ENCODE peak calls at places on chromosomes 7 and 10, in seven cellular contexts. One of them, this sample, is unnamed.

GRCh38 chr10:76311752-76312699 is 880.6 kb downstream of the LRMDA start:
- DNase-seq in GM23248: peak; percentile 45
- DNase-seq in hepatocyte: peak; percentile 56
- DNase-seq in PC-3: peak; percentile 90
- DNase-seq in endothelial cell of umbilical vein: peak; percentile 32
- DNase-seq in PC-9: peak; percentile 11
- DNase-seq in fibroblast of lung: peak; percentile 20
- DNase-seq in this sample: no peak

GRCh38 chr10:49174926-49175500 is 13.2 kb downstream of the TMEM273 start:
- DNase-seq in GM23248: no peak
- DNase-seq in hepatocyte: peak; percentile 34
- DNase-seq in PC-3: no peak
- DNase-seq in endothelial cell of umbilical vein: no peak
- DNase-seq in PC-9: peak; percentile 39
- DNase-seq in fibroblast of lung: no peak
- DNase-seq in this sample: peak; percentile 55

GRCh38 chr7:130894146-130895005 is 160.4 kb upstream of the KLF14 start:
- DNase-seq in GM23248: peak; percentile 84
- DNase-seq in hepatocyte: no peak
- DNase-seq in PC-3: peak; percentile 80
- DNase-seq in endothelial cell of umbilical vein: peak; percentile 54
- DNase-seq in PC-9: peak; percentile 99
- DNase-seq in fibroblast of lung: peak; percentile 72
- DNase-seq in this sample: no peak

GRCh38 chr7:154383045-154383444 is 330.8 kb downstream of the DPP6 start:
- DNase-seq in GM23248: no peak
- DNase-seq in hepatocyte: peak; percentile 18
- DNase-seq in PC-3: no peak
- DNase-seq in endothelial cell of umbilical vein: no peak
- DNase-seq in PC-9: no peak
- DNase-seq in fibroblast of lung: no peak
- DNase-seq in this sample: no peak

GRCh38 chr7:108637049-108637621 is 67.5 kb downstream of the DNAJB9 start:
- DNase-seq in GM23248: no peak
- DNase-seq in hepatocyte: peak; percentile 39
- DNase-seq in PC-3: no peak
- DNase-seq in endothelial cell of umbilical vein: no peak
- DNase-seq in PC-9: no peak
- DNase-seq in fibroblast of lung: no peak
- DNase-seq in this sample: no peak

GRCh38 chr10:122310311-122311050 is 39.4 kb downstream of the BTBD16 start:
- DNase-seq in GM23248: no peak
- DNase-seq in hepatocyte: peak; percentile 88
- DNase-seq in PC-3: peak; percentile 33
- DNase-seq in endothelial cell of umbilical vein: peak; percentile 98
- DNase-seq in PC-9: no peak
- DNase-seq in fibroblast of lung: no peak
- DNase-seq in this sample: no peak

GRCh38 chr7:42475082-42475481 is 238.1 kb upstream of the GLI3 start:
- DNase-seq in GM23248: no peak
- DNase-seq in hepatocyte: no peak
- DNase-seq in PC-3: no peak
- DNase-seq in endothelial cell of umbilical vein: no peak
- DNase-seq in PC-9: no peak
- DNase-seq in fibroblast of lung: no peak
- DNase-seq in this sample: no peak

GRCh38 chr7:155581954-155582353 is 35.6 kb upstream of the CNPY1 start:
- DNase-seq in GM23248: no peak
- DNase-seq in hepatocyte: no peak
- DNase-seq in PC-3: no peak
- DNase-seq in endothelial cell of umbilical vein: no peak
- DNase-seq in PC-9: no peak
- DNase-seq in fibroblast of lung: no peak
- DNase-seq in this sample: peak; percentile 69

GRCh38 chr7:39688611-39689485 is 65.5 kb downstream of the RALA start:
- DNase-seq in GM23248: peak; percentile 63
- DNase-seq in hepatocyte: no peak
- DNase-seq in PC-3: peak; percentile 49
- DNase-seq in endothelial cell of umbilical vein: peak; percentile 63
- DNase-seq in PC-9: peak; percentile 5
- DNase-seq in fibroblast of lung: no peak
- DNase-seq in this sample: no peak

GRCh38 chr10:21097926-21098355 is 200.8 kb upstream of the NEBL start:
- DNase-seq in GM23248: no peak
- DNase-seq in hepatocyte: no peak
- DNase-seq in PC-3: no peak
- DNase-seq in endothelial cell of umbilical vein: no peak
- DNase-seq in PC-9: no peak
- DNase-seq in fibroblast of lung: no peak
- DNase-seq in this sample: no peak

GRCh38 chr10:125117941-125118630 is 42.3 kb downstream of the CTBP2 start:
- DNase-seq in GM23248: peak; percentile 14
- DNase-seq in hepatocyte: no peak
- DNase-seq in PC-3: no peak
- DNase-seq in endothelial cell of umbilical vein: peak; percentile 57
- DNase-seq in PC-9: no peak
- DNase-seq in fibroblast of lung: peak; percentile 65
- DNase-seq in this sample: no peak

GRCh38 chr10:78960316-78960800 is 108.4 kb upstream of the ZMIZ1 start:
- DNase-seq in GM23248: peak; percentile 94
- DNase-seq in hepatocyte: peak; percentile 58
- DNase-seq in PC-3: peak; percentile 99
- DNase-seq in endothelial cell of umbilical vein: peak; percentile 73
- DNase-seq in PC-9: no peak
- DNase-seq in fibroblast of lung: peak; percentile 86
- DNase-seq in this sample: peak; percentile 97

GRCh38 chr7:68295386-68295785 is 1298.8 kb downstream of the TYW1 start:
- DNase-seq in GM23248: no peak
- DNase-seq in hepatocyte: no peak
- DNase-seq in PC-3: no peak
- DNase-seq in endothelial cell of umbilical vein: no peak
- DNase-seq in PC-9: no peak
- DNase-seq in fibroblast of lung: no peak
- DNase-seq in this sample: no peak

GRCh38 chr7:82020076-82020475 is 250.2 kb upstream of the HGF start:
- DNase-seq in GM23248: no peak
- DNase-seq in hepatocyte: no peak
- DNase-seq in PC-3: no peak
- DNase-seq in endothelial cell of umbilical vein: no peak
- DNase-seq in PC-9: no peak
- DNase-seq in fibroblast of lung: no peak
- DNase-seq in this sample: no peak

GRCh38 chr7:29319719-29320521 is 125.3 kb downstream of the CHN2 start:
- DNase-seq in GM23248: peak; percentile 53
- DNase-seq in hepatocyte: no peak
- DNase-seq in PC-3: no peak
- DNase-seq in endothelial cell of umbilical vein: no peak
- DNase-seq in PC-9: no peak
- DNase-seq in fibroblast of lung: no peak
- DNase-seq in this sample: no peak

GRCh38 chr10:78731675-78732074 is 337.1 kb upstream of the ZMIZ1 start:
- DNase-seq in GM23248: no peak
- DNase-seq in hepatocyte: no peak
- DNase-seq in PC-3: no peak
- DNase-seq in endothelial cell of umbilical vein: no peak
- DNase-seq in PC-9: no peak
- DNase-seq in fibroblast of lung: no peak
- DNase-seq in this sample: no peak

GRCh38 chr7:143367972-143368371 is 5.5 kb upstream of the FAM131B start:
- DNase-seq in GM23248: peak; percentile 45
- DNase-seq in hepatocyte: no peak
- DNase-seq in PC-3: peak; percentile 94
- DNase-seq in endothelial cell of umbilical vein: no peak
- DNase-seq in PC-9: peak; percentile 94
- DNase-seq in fibroblast of lung: no peak
- DNase-seq in this sample: peak; percentile 74

GRCh38 chr10:117461766-117462423 is 80.7 kb upstream of the EMX2 start:
- DNase-seq in GM23248: peak; percentile 99
- DNase-seq in hepatocyte: peak; percentile 89
- DNase-seq in PC-3: peak; percentile 91
- DNase-seq in endothelial cell of umbilical vein: peak; percentile 95
- DNase-seq in PC-9: peak; percentile 31
- DNase-seq in fibroblast of lung: no peak
- DNase-seq in this sample: peak; percentile 97

GRCh38 chr7:114426824-114427223 is 12.2 kb downstream of the FOXP2 start:
- DNase-seq in GM23248: peak; percentile 54
- DNase-seq in hepatocyte: peak; percentile 34
- DNase-seq in PC-3: peak; percentile 37
- DNase-seq in endothelial cell of umbilical vein: peak; percentile 49
- DNase-seq in PC-9: no peak
- DNase-seq in fibroblast of lung: peak; percentile 58
- DNase-seq in this sample: no peak

GRCh38 chr7:107966701-107967100 is 36.3 kb downstream of the LAMB1 start:
- DNase-seq in GM23248: peak; percentile 92
- DNase-seq in hepatocyte: peak; percentile 73
- DNase-seq in PC-3: peak; percentile 89
- DNase-seq in endothelial cell of umbilical vein: no peak
- DNase-seq in PC-9: peak; percentile 68
- DNase-seq in fibroblast of lung: peak; percentile 58
- DNase-seq in this sample: peak; percentile 82

GRCh38 chr10:6530211-6530840 is 49.8 kb downstream of the PRKCQ start:
- DNase-seq in GM23248: no peak
- DNase-seq in hepatocyte: no peak
- DNase-seq in PC-3: no peak
- DNase-seq in endothelial cell of umbilical vein: no peak
- DNase-seq in PC-9: no peak
- DNase-seq in fibroblast of lung: no peak
- DNase-seq in this sample: no peak

DNA sequence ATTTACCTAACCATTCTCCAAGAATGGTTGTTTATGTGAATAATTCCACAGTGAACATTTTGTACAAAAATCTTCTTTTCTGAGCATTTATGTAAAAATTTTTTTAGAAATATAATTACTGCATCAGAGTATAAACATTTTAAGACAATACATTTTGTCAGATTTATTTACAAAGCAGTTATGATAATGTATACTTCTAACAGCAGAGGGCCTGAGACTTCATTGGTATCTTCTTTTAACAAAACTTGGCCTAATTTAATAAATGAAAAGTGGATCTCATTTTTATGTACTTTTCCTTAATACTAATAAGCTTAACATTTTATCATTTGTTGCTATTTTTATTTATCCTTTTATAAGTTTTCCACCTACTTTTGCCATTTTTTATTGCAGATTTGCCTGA is 69.4 kb downstream of the HECTD2 start:
- DNase-seq in GM23248: peak; percentile 29
- DNase-seq in hepatocyte: no peak
- DNase-seq in PC-3: no peak
- DNase-seq in endothelial cell of umbilical vein: no peak
- DNase-seq in PC-9: no peak
- DNase-seq in fibroblast of lung: peak; percentile 2
- DNase-seq in this sample: no peak
- H3K79me2 ChIP-seq in GM23248: no peaks in the 10 kb centered on the region
- H3K79me2 ChIP-seq in hepatocyte: no peaks in the 10 kb centered on the region
- H3K79me2 ChIP-seq in PC-3: no peaks in the 10 kb centered on the region
- H3K79me2 ChIP-seq in endothelial cell of umbilical vein: no peaks in the 10 kb centered on the region
- H3K79me2 ChIP-seq in PC-9: no peaks in the 10 kb centered on the region
- H3K79me2 ChIP-seq in fibroblast of lung: no peaks in the 10 kb centered on the region
- H3K79me2 ChIP-seq in this sample: no peaks in the 10 kb centered on the region

GRCh38 chr10:30028452-30029045 is 30.8 kb downstream of the JCAD start:
- DNase-seq in GM23248: no peak
- DNase-seq in hepatocyte: peak; percentile 71
- DNase-seq in PC-3: no peak
- DNase-seq in endothelial cell of umbilical vein: no peak
- DNase-seq in PC-9: no peak
- DNase-seq in fibroblast of lung: no peak
- DNase-seq in this sample: no peak
- H3K9me3 ChIP-seq in GM23248: no peaks in the 10 kb centered on the region
- H3K9me3 ChIP-seq in hepatocyte: no peaks in the 10 kb centered on the region
- H3K9me3 ChIP-seq in PC-3: no peaks in the 10 kb centered on the region
- H3K9me3 ChIP-seq in endothelial cell of umbilical vein: no peaks in the 10 kb centered on the region
- H3K9me3 ChIP-seq in PC-9: no peaks in the 10 kb centered on the region
- H3K9me3 ChIP-seq in fibroblast of lung: no peaks in the 10 kb centered on the region
- H3K9me3 ChIP-seq in this sample: no peaks in the 10 kb centered on the region

GRCh38 chr7:158861004-158861787 is 4.8 kb downstream of the DYNC2I1 start:
- DNase-seq in GM23248: no peak
- DNase-seq in hepatocyte: no peak
- DNase-seq in PC-3: no peak
- DNase-seq in endothelial cell of umbilical vein: no peak
- DNase-seq in PC-9: no peak
- DNase-seq in fibroblast of lung: no peak
- DNase-seq in this sample: no peak

GRCh38 chr7:158860394-158860793 is 4.0 kb downstream of the DYNC2I1 start:
- DNase-seq in GM23248: no peak
- DNase-seq in hepatocyte: no peak
- DNase-seq in PC-3: no peak
- DNase-seq in endothelial cell of umbilical vein: no peak
- DNase-seq in PC-9: no peak
- DNase-seq in fibroblast of lung: no peak
- DNase-seq in this sample: no peak

GRCh38 chr7:158856883-158857668 is 718 bp downstream of the DYNC2I1 start:
- DNase-seq in GM23248: no peak
- DNase-seq in hepatocyte: no peak
- DNase-seq in PC-3: no peak
- DNase-seq in endothelial cell of umbilical vein: peak; percentile 19
- DNase-seq in PC-9: no peak
- DNase-seq in fibroblast of lung: no peak
- DNase-seq in this sample: no peak

GRCh38 chr7:158861936-158862704 is 5.8 kb downstream of the DYNC2I1 start:
- DNase-seq in GM23248: no peak
- DNase-seq in hepatocyte: no peak
- DNase-seq in PC-3: no peak
- DNase-seq in endothelial cell of umbilical vein: no peak
- DNase-seq in PC-9: no peak
- DNase-seq in fibroblast of lung: no peak
- DNase-seq in this sample: no peak

GRCh38 chr7:158858592-158859503 is 2.5 kb downstream of the DYNC2I1 start:
- DNase-seq in GM23248: no peak
- DNase-seq in hepatocyte: no peak
- DNase-seq in PC-3: peak; percentile 67
- DNase-seq in endothelial cell of umbilical vein: no peak
- DNase-seq in PC-9: no peak
- DNase-seq in fibroblast of lung: peak; percentile 28
- DNase-seq in this sample: no peak
- H3K79me2 ChIP-seq in GM23248: peaks cover 53% of the 10 kb centered on the region
- H3K79me2 ChIP-seq in hepatocyte: peaks cover 42% of the 10 kb centered on the region
- H3K79me2 ChIP-seq in PC-3: peaks cover 55% of the 10 kb centered on the region
- H3K79me2 ChIP-seq in endothelial cell of umbilical vein: peaks cover 2% of the 10 kb centered on the region
- H3K79me2 ChIP-seq in PC-9: peaks cover 67% of the 10 kb centered on the region
- H3K79me2 ChIP-seq in fibroblast of lung: peaks cover 2% of the 10 kb centered on the region
- H3K79me2 ChIP-seq in this sample: peaks cover 28% of the 10 kb centered on the region

GRCh38 chr7:157928808-157929425 is 592.1 kb downstream of the DNAJB6 start:
- DNase-seq in GM23248: no peak
- DNase-seq in hepatocyte: no peak
- DNase-seq in PC-3: no peak
- DNase-seq in endothelial cell of umbilical vein: no peak
- DNase-seq in PC-9: no peak
- DNase-seq in fibroblast of lung: no peak
- DNase-seq in this sample: no peak
- H3K9me3 ChIP-seq in GM23248: no peaks in the 10 kb centered on the region
- H3K9me3 ChIP-seq in hepatocyte: no peaks in the 10 kb centered on the region
- H3K9me3 ChIP-seq in PC-3: peaks cover 27% of the 10 kb centered on the region
- H3K9me3 ChIP-seq in endothelial cell of umbilical vein: peaks cover 17% of the 10 kb centered on the region
- H3K9me3 ChIP-seq in PC-9: peaks cover 2% of the 10 kb centered on the region
- H3K9me3 ChIP-seq in fibroblast of lung: no peaks in the 10 kb centered on the region
- H3K9me3 ChIP-seq in this sample: peaks cover 5% of the 10 kb centered on the region